ENCODE peak calls at places on chromosomes 13 and 19, in five cellular contexts. O, N, H, Y and R are unnamed samples.

GRCh38 chr13:24890256-24890655 is 126.3 kb downstream of the RNF17 start:
- DNase-seq in O (no peak), Y (no peak), N (no peak), H (no peak), R (no peak)

GRCh38 chr19:42301646-42302204 is at the start of gene PRR19:
- DNase-seq in Y (no peak), N (no peak), O (peak), H (no peak), R (no peak)

GRCh38 chr13:44396963-44397580 is 23.4 kb downstream of the SERP2 start:
- DNase-seq in O (no peak), Y (no peak), N (no peak), H (no peak), R (no peak)

GRCh38 chr19:46115396-46116109 is 8.9 kb downstream of the IGFL3 start:
- DNase-seq in O (no peak), H (no peak), Y (no peak), N (peak), R (no peak)

GRCh38 chr13:55745828-55746227 is 1394.9 kb upstream of the PRR20A start:
- DNase-seq in O (no peak), Y (no peak), N (no peak), H (no peak), R (no peak)

GRCh38 chr13:91126806-91127205 is 220.7 kb upstream of the MIR17HG start:
- DNase-seq in O (no peak), Y (no peak), N (no peak), H (no peak), R (no peak)

GRCh38 chr19:3426433-3426832 is 53.9 kb downstream of the SMIM24 start:
- DNase-seq in Y (no peak), N (no peak), H (no peak), O (no peak), R (no peak)

GRCh38 chr19:39194832-39195542 is 1.8 kb upstream of the NCCRP1 start:
- DNase-seq in H (no peak), N (no peak), Y (no peak), O (no peak), R (no peak)

GRCh38 chr13:112840472-112841302 is 128.3 kb upstream of the MCF2L start:
- DNase-seq in Y (no peak), N (no peak), H (no peak), O (no peak), R (no peak)

GRCh38 chr19:28505933-28506332 is 707.0 kb downstream of the UQCRFS1 start:
- DNase-seq in O (peak), N (no peak), H (no peak), Y (no peak), R (no peak)

GRCh38 chr19:17553256-17553655 is 2.2 kb upstream of the COLGALT1 start:
- DNase-seq in O (peak), N (peak), H (peak), Y (no peak), R (no peak)

GRCh38 chr19:14505488-14506239 is 9.7 kb upstream of the GIPC1 start:
- DNase-seq in O (no peak), Y (peak), N (no peak), H (peak), R (peak)

GRCh38 chr13:110322126-110322827 is 15.2 kb downstream of the COL4A2 start:
- DNase-seq in Y (no peak), O (no peak), H (no peak), N (no peak), R (no peak)

GRCh38 chr19:23665651-23666410 is 21.2 kb downstream of the ZNF675 start:
- DNase-seq in H (no peak), O (no peak), N (no peak), Y (no peak), R (no peak)